ENCODE peak calls at places on chromosomes 2 and 18, in five cellular contexts. One of them, this sample, is unnamed.

GRCh38 chr18:14577971-14578370 is 34.6 kb upstream of the POTEC start:
- DNase-seq in AG08395: no peak
- DNase-seq in stimulated activated CD4-positive, alpha-beta T cell treated with anti-CD3 and anti-CD28 coated beads, Interleukin-15, amount 100 ng/mL, for 24 hours: no peak
- DNase-seq in mesothelial cell of epicardium: no peak
- DNase-seq in NCI-H524 treated with DMSO at 0.1 percent for 48 hours: no peak
- DNase-seq in this sample: no peak

GRCh38 chr18:11947214-11948119 is 33.8 kb upstream of the IMPA2 start:
- DNase-seq in stimulated activated CD4-positive, alpha-beta T cell treated with anti-CD3 and anti-CD28 coated beads, Interleukin-15, amount 100 ng/mL, for 24 hours: peak
- DNase-seq in mesothelial cell of epicardium: peak
- DNase-seq in AG08395: peak
- DNase-seq in NCI-H524 treated with DMSO at 0.1 percent for 48 hours: no peak
- DNase-seq in this sample: peak

GRCh38 chr18:77804382-77804781 is 554.7 kb downstream of the GALR1 start:
- DNase-seq in AG08395: no peak
- DNase-seq in stimulated activated CD4-positive, alpha-beta T cell treated with anti-CD3 and anti-CD28 coated beads, Interleukin-15, amount 100 ng/mL, for 24 hours: no peak
- DNase-seq in mesothelial cell of epicardium: no peak
- DNase-seq in NCI-H524 treated with DMSO at 0.1 percent for 48 hours: no peak
- DNase-seq in this sample: no peak

GRCh38 chr2:12504443-12504842 is 212.3 kb upstream of the TRIB2 start:
- DNase-seq in AG08395: peak
- DNase-seq in mesothelial cell of epicardium: no peak
- DNase-seq in stimulated activated CD4-positive, alpha-beta T cell treated with anti-CD3 and anti-CD28 coated beads, Interleukin-15, amount 100 ng/mL, for 24 hours: peak
- DNase-seq in NCI-H524 treated with DMSO at 0.1 percent for 48 hours: no peak
- DNase-seq in this sample: no peak

GRCh38 chr2:186126181-186126580 is 359.9 kb upstream of the ZC3H15 start:
- DNase-seq in mesothelial cell of epicardium: no peak
- DNase-seq in stimulated activated CD4-positive, alpha-beta T cell treated with anti-CD3 and anti-CD28 coated beads, Interleukin-15, amount 100 ng/mL, for 24 hours: no peak
- DNase-seq in NCI-H524 treated with DMSO at 0.1 percent for 48 hours: no peak
- DNase-seq in AG08395: no peak
- DNase-seq in this sample: no peak

GRCh38 chr2:165293439-165294420 is 54.5 kb downstream of the SCN2A start:
- DNase-seq in stimulated activated CD4-positive, alpha-beta T cell treated with anti-CD3 and anti-CD28 coated beads, Interleukin-15, amount 100 ng/mL, for 24 hours: peak
- DNase-seq in AG08395: peak
- DNase-seq in mesothelial cell of epicardium: no peak
- DNase-seq in NCI-H524 treated with DMSO at 0.1 percent for 48 hours: peak
- DNase-seq in this sample: peak

GRCh38 chr2:176753205-176753604 is 459.4 kb upstream of the HNRNPA3 start:
- DNase-seq in stimulated activated CD4-positive, alpha-beta T cell treated with anti-CD3 and anti-CD28 coated beads, Interleukin-15, amount 100 ng/mL, for 24 hours: no peak
- DNase-seq in mesothelial cell of epicardium: no peak
- DNase-seq in NCI-H524 treated with DMSO at 0.1 percent for 48 hours: no peak
- DNase-seq in AG08395: no peak
- DNase-seq in this sample: no peak

GRCh38 chr2:140842110-140842509 is 1288.7 kb downstream of the LRP1B start:
- DNase-seq in mesothelial cell of epicardium: no peak
- DNase-seq in stimulated activated CD4-positive, alpha-beta T cell treated with anti-CD3 and anti-CD28 coated beads, Interleukin-15, amount 100 ng/mL, for 24 hours: no peak
- DNase-seq in NCI-H524 treated with DMSO at 0.1 percent for 48 hours: no peak
- DNase-seq in AG08395: no peak
- DNase-seq in this sample: no peak

GRCh38 chr18:12401881-12402280 is 5.8 kb upstream of the PRELID3A start:
- DNase-seq in AG08395: no peak
- DNase-seq in NCI-H524 treated with DMSO at 0.1 percent for 48 hours: no peak
- DNase-seq in stimulated activated CD4-positive, alpha-beta T cell treated with anti-CD3 and anti-CD28 coated beads, Interleukin-15, amount 100 ng/mL, for 24 hours: no peak
- DNase-seq in mesothelial cell of epicardium: no peak
- DNase-seq in this sample: no peak

GRCh38 chr2:37326285-37326684 is 1.7 kb upstream of the PRKD3 start:
- DNase-seq in NCI-H524 treated with DMSO at 0.1 percent for 48 hours: no peak
- DNase-seq in stimulated activated CD4-positive, alpha-beta T cell treated with anti-CD3 and anti-CD28 coated beads, Interleukin-15, amount 100 ng/mL, for 24 hours: no peak
- DNase-seq in AG08395: peak
- DNase-seq in mesothelial cell of epicardium: no peak
- DNase-seq in this sample: peak

GRCh38 chr2:205609036-205609607 is 73.2 kb upstream of the NRP2 start:
- DNase-seq in mesothelial cell of epicardium: no peak
- DNase-seq in stimulated activated CD4-positive, alpha-beta T cell treated with anti-CD3 and anti-CD28 coated beads, Interleukin-15, amount 100 ng/mL, for 24 hours: no peak
- DNase-seq in NCI-H524 treated with DMSO at 0.1 percent for 48 hours: no peak
- DNase-seq in AG08395: no peak
- DNase-seq in this sample: no peak

GRCh38 chr2:105490204-105490603 is 91.4 kb upstream of the FHL2 start:
- DNase-seq in mesothelial cell of epicardium: no peak
- DNase-seq in NCI-H524 treated with DMSO at 0.1 percent for 48 hours: no peak
- DNase-seq in AG08395: no peak
- DNase-seq in stimulated activated CD4-positive, alpha-beta T cell treated with anti-CD3 and anti-CD28 coated beads, Interleukin-15, amount 100 ng/mL, for 24 hours: no peak
- DNase-seq in this sample: no peak

GRCh38 chr2:41151746-41152145 is 699.9 kb upstream of the SLC8A1 start:
- DNase-seq in AG08395: no peak
- DNase-seq in NCI-H524 treated with DMSO at 0.1 percent for 48 hours: no peak
- DNase-seq in stimulated activated CD4-positive, alpha-beta T cell treated with anti-CD3 and anti-CD28 coated beads, Interleukin-15, amount 100 ng/mL, for 24 hours: no peak
- DNase-seq in mesothelial cell of epicardium: no peak
- DNase-seq in this sample: no peak

GRCh38 chr18:9333441-9334350 is 877 bp upstream of the TWSG1 start:
- DNase-seq in stimulated activated CD4-positive, alpha-beta T cell treated with anti-CD3 and anti-CD28 coated beads, Interleukin-15, amount 100 ng/mL, for 24 hours: no peak
- DNase-seq in NCI-H524 treated with DMSO at 0.1 percent for 48 hours: no peak
- DNase-seq in AG08395: no peak
- DNase-seq in mesothelial cell of epicardium: no peak
- DNase-seq in this sample: peak

GRCh38 chr18:51537487-51537886 is 340.0 kb upstream of the MEX3C start:
- DNase-seq in AG08395: no peak
- DNase-seq in mesothelial cell of epicardium: peak
- DNase-seq in NCI-H524 treated with DMSO at 0.1 percent for 48 hours: peak
- DNase-seq in stimulated activated CD4-positive, alpha-beta T cell treated with anti-CD3 and anti-CD28 coated beads, Interleukin-15, amount 100 ng/mL, for 24 hours: peak
- DNase-seq in this sample: no peak

GRCh38 chr2:208361077-208361441 is 45.5 kb upstream of the PTH2R start:
- DNase-seq in mesothelial cell of epicardium: no peak
- DNase-seq in stimulated activated CD4-positive, alpha-beta T cell treated with anti-CD3 and anti-CD28 coated beads, Interleukin-15, amount 100 ng/mL, for 24 hours: no peak
- DNase-seq in AG08395: no peak
- DNase-seq in NCI-H524 treated with DMSO at 0.1 percent for 48 hours: no peak
- DNase-seq in this sample: no peak

GRCh38 chr2:235981629-235982028 is 186.6 kb downstream of the GBX2 start:
- DNase-seq in stimulated activated CD4-positive, alpha-beta T cell treated with anti-CD3 and anti-CD28 coated beads, Interleukin-15, amount 100 ng/mL, for 24 hours: no peak
- DNase-seq in mesothelial cell of epicardium: no peak
- DNase-seq in AG08395: no peak
- DNase-seq in NCI-H524 treated with DMSO at 0.1 percent for 48 hours: no peak
- DNase-seq in this sample: no peak

GRCh38 chr2:175976758-175977157 is 25.3 kb downstream of the LNPK start:
- DNase-seq in NCI-H524 treated with DMSO at 0.1 percent for 48 hours: no peak
- DNase-seq in AG08395: no peak
- DNase-seq in mesothelial cell of epicardium: no peak
- DNase-seq in stimulated activated CD4-positive, alpha-beta T cell treated with anti-CD3 and anti-CD28 coated beads, Interleukin-15, amount 100 ng/mL, for 24 hours: no peak
- DNase-seq in this sample: no peak

GRCh38 chr2:231359948-231360347 is 35.6 kb upstream of the B3GNT7 start:
- DNase-seq in mesothelial cell of epicardium: no peak
- DNase-seq in stimulated activated CD4-positive, alpha-beta T cell treated with anti-CD3 and anti-CD28 coated beads, Interleukin-15, amount 100 ng/mL, for 24 hours: no peak
- DNase-seq in NCI-H524 treated with DMSO at 0.1 percent for 48 hours: peak
- DNase-seq in AG08395: no peak
- DNase-seq in this sample: no peak

GRCh38 chr2:60998628-60999545 is 18.6 kb upstream of the PEX13 start:
- DNase-seq in AG08395: peak
- DNase-seq in NCI-H524 treated with DMSO at 0.1 percent for 48 hours: peak
- DNase-seq in stimulated activated CD4-positive, alpha-beta T cell treated with anti-CD3 and anti-CD28 coated beads, Interleukin-15, amount 100 ng/mL, for 24 hours: no peak
- DNase-seq in mesothelial cell of epicardium: no peak
- DNase-seq in this sample: no peak

GRCh38 chr2:109256921-109257320 is 127.9 kb downstream of the SH3RF3 start:
- DNase-seq in mesothelial cell of epicardium: no peak
- DNase-seq in stimulated activated CD4-positive, alpha-beta T cell treated with anti-CD3 and anti-CD28 coated beads, Interleukin-15, amount 100 ng/mL, for 24 hours: no peak
- DNase-seq in AG08395: no peak
- DNase-seq in NCI-H524 treated with DMSO at 0.1 percent for 48 hours: no peak
- DNase-seq in this sample: no peak

GRCh38 chr2:202311823-202312388 is 46.3 kb downstream of the NOP58 start:
- DNase-seq in mesothelial cell of epicardium: no peak
- DNase-seq in AG08395: no peak
- DNase-seq in stimulated activated CD4-positive, alpha-beta T cell treated with anti-CD3 and anti-CD28 coated beads, Interleukin-15, amount 100 ng/mL, for 24 hours: no peak
- DNase-seq in NCI-H524 treated with DMSO at 0.1 percent for 48 hours: no peak
- DNase-seq in this sample: no peak

GRCh38 chr2:239689410-239689809 is 288.6 kb upstream of the HDAC4 start:
- DNase-seq in AG08395: no peak
- DNase-seq in NCI-H524 treated with DMSO at 0.1 percent for 48 hours: no peak
- DNase-seq in stimulated activated CD4-positive, alpha-beta T cell treated with anti-CD3 and anti-CD28 coated beads, Interleukin-15, amount 100 ng/mL, for 24 hours: no peak
- DNase-seq in mesothelial cell of epicardium: no peak
- DNase-seq in this sample: no peak

GRCh38 chr2:149129433-149129832 is 90.9 kb downstream of the LYPD6B start:
- DNase-seq in stimulated activated CD4-positive, alpha-beta T cell treated with anti-CD3 and anti-CD28 coated beads, Interleukin-15, amount 100 ng/mL, for 24 hours: no peak
- DNase-seq in mesothelial cell of epicardium: no peak
- DNase-seq in NCI-H524 treated with DMSO at 0.1 percent for 48 hours: no peak
- DNase-seq in AG08395: peak
- DNase-seq in this sample: no peak

GRCh38 chr18:78697446-78697845 is 282.2 kb upstream of the SALL3 start:
- DNase-seq in mesothelial cell of epicardium: no peak
- DNase-seq in NCI-H524 treated with DMSO at 0.1 percent for 48 hours: no peak
- DNase-seq in stimulated activated CD4-positive, alpha-beta T cell treated with anti-CD3 and anti-CD28 coated beads, Interleukin-15, amount 100 ng/mL, for 24 hours: no peak
- DNase-seq in AG08395: no peak
- DNase-seq in this sample: no peak

GRCh38 chr18:519019-519879 is 18.7 kb upstream of the COLEC12 start:
- DNase-seq in AG08395: peak
- DNase-seq in mesothelial cell of epicardium: no peak
- DNase-seq in stimulated activated CD4-positive, alpha-beta T cell treated with anti-CD3 and anti-CD28 coated beads, Interleukin-15, amount 100 ng/mL, for 24 hours: no peak
- DNase-seq in NCI-H524 treated with DMSO at 0.1 percent for 48 hours: no peak
- DNase-seq in this sample: no peak

GRCh38 chr2:60483400-60483799 is 70.1 kb downstream of the BCL11A start:
- DNase-seq in AG08395: peak
- DNase-seq in stimulated activated CD4-positive, alpha-beta T cell treated with anti-CD3 and anti-CD28 coated beads, Interleukin-15, amount 100 ng/mL, for 24 hours: no peak
- DNase-seq in mesothelial cell of epicardium: no peak
- DNase-seq in NCI-H524 treated with DMSO at 0.1 percent for 48 hours: no peak
- DNase-seq in this sample: peak

GRCh38 chr2:180614776-180615175 is 365.6 kb upstream of the UBE2E3 start:
- DNase-seq in mesothelial cell of epicardium: no peak
- DNase-seq in stimulated activated CD4-positive, alpha-beta T cell treated with anti-CD3 and anti-CD28 coated beads, Interleukin-15, amount 100 ng/mL, for 24 hours: no peak
- DNase-seq in NCI-H524 treated with DMSO at 0.1 percent for 48 hours: no peak
- DNase-seq in AG08395: no peak
- DNase-seq in this sample: no peak

GRCh38 chr2:157875720-157876065 is 437 bp downstream of the ACVR1 start:
- DNase-seq in AG08395: no peak
- DNase-seq in NCI-H524 treated with DMSO at 0.1 percent for 48 hours: no peak
- DNase-seq in mesothelial cell of epicardium: peak
- DNase-seq in stimulated activated CD4-positive, alpha-beta T cell treated with anti-CD3 and anti-CD28 coated beads, Interleukin-15, amount 100 ng/mL, for 24 hours: peak
- DNase-seq in this sample: no peak

This sample was measured in amniotic stem cell.